ENCODE peak calls at places on chromosome 16, in eight cellular contexts. One of them, this sample, is unnamed.

GRCh38 chr16:85915125-85915845 is 16.3 kb downstream of the IRF8 start:
- DNase-seq in NCI-H2107: no peak
- DNase-seq in transverse colon: no peak
- DNase-seq in myocyte: no peak
- DNase-seq in M059J: no peak
- DNase-seq in GM19239: no peak
- DNase-seq in NCI-H1105: no peak
- DNase-seq in HTR-8/SVneo: no peak
- DNase-seq in this sample: no peak

GRCh38 chr16:9159839-9160550 is 68.6 kb downstream of the HAPSTR1 start:
- DNase-seq in HTR-8/SVneo: peak; percentile 81
- DNase-seq in NCI-H2107: peak; percentile 51
- DNase-seq in GM19239: peak; percentile 49
- DNase-seq in M059J: peak; percentile 62
- DNase-seq in myocyte: peak; percentile 55
- DNase-seq in NCI-H1105: no peak
- DNase-seq in transverse colon: peak; percentile 63
- DNase-seq in this sample: peak; percentile 30

GRCh38 chr16:73605309-73605708 is 557.4 kb upstream of the ZFHX3 start:
- DNase-seq in M059J: peak; percentile 27
- DNase-seq in NCI-H2107: no peak
- DNase-seq in transverse colon: no peak
- DNase-seq in HTR-8/SVneo: no peak
- DNase-seq in GM19239: no peak
- DNase-seq in NCI-H1105: no peak
- DNase-seq in myocyte: no peak
- DNase-seq in this sample: no peak

GRCh38 chr16:82134884-82135283 is 35.1 kb downstream of the MPHOSPH6 start:
- DNase-seq in myocyte: no peak
- DNase-seq in transverse colon: no peak
- DNase-seq in HTR-8/SVneo: no peak
- DNase-seq in NCI-H1105: no peak
- DNase-seq in GM19239: no peak
- DNase-seq in M059J: no peak
- DNase-seq in NCI-H2107: no peak
- DNase-seq in this sample: no peak

GRCh38 chr16:70648606-70649005 is 2.2 kb downstream of the IL34 start:
- DNase-seq in HTR-8/SVneo: no peak
- DNase-seq in transverse colon: no peak
- DNase-seq in M059J: no peak
- DNase-seq in GM19239: no peak
- DNase-seq in NCI-H1105: no peak
- DNase-seq in myocyte: no peak
- DNase-seq in NCI-H2107: no peak
- DNase-seq in this sample: no peak

GRCh38 chr16:23836404-23837291 is 865 bp downstream of the PRKCB start:
- DNase-seq in GM19239: no peak
- DNase-seq in myocyte: no peak
- DNase-seq in HTR-8/SVneo: no peak
- DNase-seq in NCI-H2107: no peak
- DNase-seq in M059J: no peak
- DNase-seq in transverse colon: peak; percentile 49
- DNase-seq in NCI-H1105: no peak
- DNase-seq in this sample: peak; percentile 35

GRCh38 chr16:3992297-3993051 is 112.0 kb upstream of the CREBBP start:
- DNase-seq in GM19239: no peak
- DNase-seq in transverse colon: no peak
- DNase-seq in myocyte: no peak
- DNase-seq in HTR-8/SVneo: no peak
- DNase-seq in NCI-H2107: no peak
- DNase-seq in NCI-H1105: no peak
- DNase-seq in M059J: no peak
- DNase-seq in this sample: no peak

GRCh38 chr16:9090101-9090959 is 1.1 kb upstream of the HAPSTR1 start:
- DNase-seq in NCI-H1105: no peak
- DNase-seq in transverse colon: peak; percentile 40
- DNase-seq in NCI-H2107: no peak
- DNase-seq in M059J: no peak
- DNase-seq in HTR-8/SVneo: no peak
- DNase-seq in GM19239: no peak
- DNase-seq in myocyte: no peak
- DNase-seq in this sample: peak; percentile 57

GRCh38 chr16:77555781-77556180 is 120.9 kb upstream of the ADAMTS18 start:
- DNase-seq in transverse colon: no peak
- DNase-seq in myocyte: no peak
- DNase-seq in M059J: peak; percentile 28
- DNase-seq in NCI-H1105: no peak
- DNase-seq in GM19239: no peak
- DNase-seq in NCI-H2107: no peak
- DNase-seq in HTR-8/SVneo: no peak
- DNase-seq in this sample: no peak

GRCh38 chr16:278863-279366 is 1.5 kb upstream of the ARHGDIG start:
- DNase-seq in HTR-8/SVneo: peak; percentile 41
- DNase-seq in myocyte: peak; percentile 60
- DNase-seq in M059J: peak; percentile 78
- DNase-seq in NCI-H1105: peak; percentile 41
- DNase-seq in GM19239: no peak
- DNase-seq in NCI-H2107: no peak
- DNase-seq in transverse colon: no peak
- DNase-seq in this sample: no peak